ENCODE peak calls at places on chromosome 7, in five cellular contexts. T is IMR-90, V is cardiac fibroblast, S is lower lobe of right lung, Q is upper lobe of right lung. H is an unnamed sample.

GRCh38 chr7:44257618-44258422 is 57.0 kb downstream of the YKT6 start:
- DNase-seq in S (peak; percentile 83), T (peak; percentile 89), Q (peak; percentile 85), V (peak; percentile 89), H (peak; percentile 49)

GRCh38 chr7:50868426-50869100 is 85.9 kb upstream of the GRB10 start:
- DNase-seq in S (no peak), T (peak; percentile 15), Q (no peak), V (peak; percentile 12), H (no peak)

GRCh38 chr7:73623798-73624668 is at the start of gene MLXIPL:
- DNase-seq in Q (peak; percentile 94), S (peak; percentile 93), V (peak; percentile 42), T (no peak), H (no peak)

GRCh38 chr7:121634356-121634755 is 238.2 kb upstream of the FAM3C start:
- DNase-seq in Q (no peak), T (no peak), S (no peak), V (no peak), H (no peak)

GRCh38 chr7:2651847-2652735 is 20.3 kb downstream of the TTYH3 start:
- DNase-seq in T (no peak), S (no peak), Q (no peak), V (no peak), H (no peak)

GRCh38 chr7:21791046-21791445 is 154.7 kb downstream of the CDCA7L start:
- DNase-seq in S (no peak), Q (no peak), T (no peak), V (no peak), H (no peak)

GRCh38 chr7:87154569-87154968 is 2.3 kb downstream of the DMTF1 start:
- DNase-seq in Q (no peak), S (no peak), T (no peak), V (no peak), H (no peak)

GRCh38 chr7:128168667-128169210 is 72.3 kb upstream of the LEP start:
- DNase-seq in S (no peak), V (peak; percentile 6), Q (no peak), T (no peak), H (no peak)

GRCh38 chr7:2287742-2288141 is 26.5 kb downstream of the SNX8 start:
- DNase-seq in Q (no peak), T (no peak), V (no peak), S (no peak), H (no peak)

GRCh38 chr7:112770051-112770450 is 20.1 kb downstream of the TMEM168 start:
- DNase-seq in Q (no peak), V (no peak), S (no peak), T (no peak), H (no peak)

GRCh38 chr7:55977831-55978230 is 13.4 kb downstream of the NIPSNAP2 start:
- DNase-seq in S (no peak), T (peak; percentile 60), V (peak; percentile 68), Q (no peak), H (peak; percentile 67)

GRCh38 chr7:4115442-4115841 is 566.7 kb upstream of the FOXK1 start:
- DNase-seq in Q (no peak), S (no peak), T (no peak), V (no peak), H (no peak)

GRCh38 chr7:21084286-21084685 is 297.6 kb upstream of the SP8 start:
- DNase-seq in T (no peak), Q (no peak), V (no peak), S (no peak), H (no peak)

GRCh38 chr7:140607441-140607989 is 33.1 kb downstream of the DENND2A start:
- DNase-seq in V (peak; percentile 50), Q (peak; percentile 68), S (peak; percentile 54), T (peak; percentile 91), H (no peak)

GRCh38 chr7:57404343-57404966 is 45.5 kb upstream of the ZNF716 start:
- DNase-seq in T (no peak), S (no peak), Q (peak; percentile 73), V (no peak), H (no peak)
- H3K4me3 ChIP-seq in T (no peak overlapping the region), S (peak overlapping the region; percentile 37), Q (peak overlapping the region; percentile 36), V (no peak overlapping the region), H (no peak overlapping the region)

GRCh38 chr7:66518151-66518691 is 110.5 kb upstream of the KCTD7 start:
- DNase-seq in T (no peak), S (no peak), V (no peak), Q (no peak), H (no peak)

GRCh38 chr7:66521675-66522074 is 107.0 kb upstream of the KCTD7 start:
- DNase-seq in Q (no peak), S (no peak), V (no peak), T (no peak), H (no peak)

GRCh38 chr7:66523409-66523808 is 105.3 kb upstream of the KCTD7 start:
- DNase-seq in V (no peak), S (no peak), Q (no peak), T (no peak), H (no peak)

GRCh38 chr7:66524738-66525137 is 103.9 kb upstream of the KCTD7 start:
- DNase-seq in T (no peak), V (no peak), Q (no peak), S (no peak), H (no peak)

DNA sequence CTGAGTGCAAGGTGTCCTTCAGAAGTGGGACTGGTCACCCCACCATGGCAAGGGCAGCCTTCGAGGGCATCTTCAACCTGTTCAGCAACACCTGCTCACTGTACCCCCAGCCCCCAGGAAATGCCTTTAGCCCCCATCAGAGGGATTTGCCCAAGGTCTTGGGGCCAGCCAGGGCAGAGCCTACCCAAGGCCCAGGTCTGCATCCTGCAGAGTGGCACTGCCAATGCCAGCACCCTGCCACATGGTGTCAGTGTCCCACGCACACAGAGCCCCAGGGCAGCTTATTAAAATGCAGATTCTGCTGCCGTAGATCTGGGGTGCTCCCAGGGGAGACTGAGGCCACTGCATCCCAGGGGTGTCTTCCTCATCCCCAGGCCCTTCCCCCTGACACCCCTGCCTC is 106.2 kb upstream of the KCTD7 start:
- DNase-seq in S (no peak), Q (no peak), T (no peak), V (no peak), H (no peak)
- TF ChIP-seq CTCF in S (no peak), Q (peak; percentile 20), T (peak; percentile 25), V (peak; percentile 28), H (peak; percentile 14)

GRCh38 chr7:30320392-30320791 is 36.0 kb downstream of the ZNRF2 start:
- DNase-seq in S (no peak), Q (no peak), T (no peak), V (no peak), H (no peak)

GRCh38 chr7:30321089-30321991 is 36.9 kb downstream of the ZNRF2 start:
- DNase-seq in S (no peak), Q (no peak), T (no peak), V (peak; percentile 52), H (no peak)

GRCh38 chr7:30327813-30328212 is 43.4 kb downstream of the ZNRF2 start:
- DNase-seq in T (peak; percentile 70), S (no peak), Q (no peak), V (peak; percentile 53), H (no peak)

GRCh38 chr7:30321992-30322637 is 37.7 kb downstream of the ZNRF2 start:
- DNase-seq in Q (no peak), S (no peak), T (no peak), V (peak; percentile 53), H (no peak)

DNA sequence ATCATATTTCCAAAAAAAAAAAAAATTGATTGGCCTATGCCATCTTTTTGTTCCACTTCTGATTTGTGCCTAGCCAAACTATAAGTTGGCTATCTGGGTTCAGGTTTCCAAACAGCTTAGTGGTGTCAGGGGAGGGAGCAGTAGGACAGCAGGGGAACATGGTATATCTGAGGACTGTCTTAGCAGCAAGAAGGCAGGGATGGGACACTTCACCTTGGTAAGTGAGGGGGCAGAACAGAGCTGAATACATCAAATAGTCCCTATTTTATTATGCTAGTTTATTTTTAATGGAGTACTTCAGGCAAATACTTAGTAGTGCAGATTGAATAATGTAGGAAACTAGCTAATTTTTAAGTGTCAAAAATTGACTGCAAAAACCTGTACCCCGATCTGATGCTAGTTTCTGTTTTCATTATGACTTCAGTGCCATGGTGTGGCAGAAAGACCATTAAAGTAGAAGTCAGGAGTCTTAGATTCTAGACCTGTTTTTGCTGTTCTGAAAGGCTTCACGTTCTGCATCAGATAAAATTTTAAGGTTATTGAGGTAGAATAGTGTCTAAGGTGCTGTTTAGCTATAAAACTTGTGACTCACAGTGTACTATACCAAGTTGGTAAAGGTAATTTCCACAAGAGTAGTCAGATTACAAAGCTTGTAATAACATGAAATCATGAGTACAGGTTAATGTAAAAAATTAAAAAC is 38.4 kb downstream of the ZNRF2 start:
- DNase-seq in V (no peak), Q (no peak), S (no peak), T (no peak), H (no peak)
- H3K4me3 ChIP-seq in V (no peak overlapping the region), Q (peak overlapping the region; percentile 5), S (peak overlapping the region; percentile 27), T (no peak overlapping the region), H (no peak overlapping the region)

DNA sequence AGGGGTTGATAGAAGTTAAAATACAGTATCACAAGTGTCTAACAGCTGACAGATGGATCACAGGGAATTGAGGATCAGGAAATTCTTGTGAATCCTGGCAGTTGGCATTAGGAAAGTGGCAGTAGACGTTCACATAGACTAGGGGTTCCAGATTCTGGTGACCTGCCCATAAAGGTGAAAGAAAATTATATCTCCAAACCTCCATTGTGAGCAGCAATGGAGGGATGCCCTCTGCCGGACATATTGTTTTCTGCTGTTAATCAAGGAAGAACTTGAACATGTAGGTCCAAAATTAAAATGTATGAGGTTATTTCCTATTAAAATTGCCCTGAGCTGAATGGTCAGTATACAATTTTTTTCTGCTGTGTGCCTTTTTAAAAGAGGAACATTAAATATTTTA is 5.1 kb downstream of the NME8 start:
- DNase-seq in S (no peak), Q (no peak), T (no peak), V (peak; percentile 4), H (no peak)
- TF ChIP-seq CTCF in S (peak; percentile 24), Q (peak; percentile 22), T (no peak), V (peak; percentile 21), H (no peak)